ENCODE peak calls at places on chromosomes 2 and 18, in eight cellular contexts. X is T-helper 1 cell; B is caudate nucleus; A is mesenchymal stem cell; Z is activated CD4-positive, alpha-beta T cell treated with anti-CD3 and anti-CD28 coated beads, Interleukin-2, amount 50 U/mL, for 1 hour; M is body of pancreas; Y is WTC11; U is GM18507. S is an unnamed sample.

GRCh38 chr2:233061007-233061590 is 957 bp downstream of the INPP5D start:
- DNase-seq in X (no peak), B (no peak), A (no peak), Z (no peak), M (no peak), Y (no peak), U (no peak), S (no peak)

GRCh38 chr2:68766378-68766845 is 31.8 kb downstream of the ARHGAP25 start:
- DNase-seq in X (peak), B (no peak), A (peak), Z (peak), M (peak), Y (no peak), U (no peak), S (no peak)

GRCh38 chr2:8571792-8572499 is 109.9 kb upstream of the ID2 start:
- DNase-seq in X (no peak), B (no peak), A (no peak), Z (no peak), M (no peak), Y (no peak), U (no peak), S (no peak)

GRCh38 chr2:60405266-60405665 is 148.2 kb downstream of the BCL11A start:
- DNase-seq in X (no peak), B (no peak), A (no peak), Z (no peak), M (no peak), Y (no peak), U (no peak), S (no peak)

GRCh38 chr2:65390134-65390533 is 42.3 kb downstream of the SPRED2 start:
- DNase-seq in X (no peak), B (no peak), A (no peak), Z (no peak), M (no peak), Y (no peak), U (peak), S (no peak)

GRCh38 chr2:226798422-226799210 is 1.0 kb downstream of the IRS1 start:
- DNase-seq in X (no peak), B (no peak), A (peak), Z (peak), M (peak), Y (peak), U (no peak), S (peak)

GRCh38 chr2:79275863-79276262 is 116.3 kb upstream of the REG3A start:
- DNase-seq in X (no peak), B (no peak), A (no peak), Z (no peak), M (no peak), Y (no peak), U (no peak), S (no peak)

GRCh38 chr2:118386636-118387302 is 298.5 kb downstream of the INSIG2 start:
- DNase-seq in X (no peak), B (no peak), A (no peak), Z (no peak), M (no peak), Y (no peak), U (no peak), S (no peak)

GRCh38 chr2:127675335-127676261 is at the start of gene LIMS2:
- DNase-seq in X (no peak), B (no peak), A (peak), Z (no peak), M (peak), Y (peak), U (no peak), S (peak)

GRCh38 chr2:203583084-203583695 is 48.1 kb upstream of the RAPH1 start:
- DNase-seq in X (no peak), B (no peak), A (no peak), Z (no peak), M (no peak), Y (no peak), U (no peak), S (no peak)

GRCh38 chr18:53947092-53947640 is 277.3 kb downstream of the MBD2 start:
- DNase-seq in X (no peak), B (no peak), A (no peak), Z (no peak), M (no peak), Y (no peak), U (no peak), S (no peak)

GRCh38 chr2:203097735-203098134 is 83.1 kb downstream of the NBEAL1 start:
- DNase-seq in X (no peak), B (no peak), A (peak), Z (no peak), M (no peak), Y (no peak), U (no peak), S (no peak)

GRCh38 chr2:237552911-237553310 is 13.5 kb upstream of the PRLH start:
- DNase-seq in X (no peak), B (no peak), A (no peak), Z (no peak), M (no peak), Y (no peak), U (no peak), S (no peak)

GRCh38 chr18:5393779-5394178 is 98.3 kb upstream of the ZBTB14 start:
- DNase-seq in X (no peak), B (no peak), A (no peak), Z (no peak), M (no peak), Y (no peak), U (no peak), S (no peak)

GRCh38 chr2:161580021-161580420 is 44.2 kb upstream of the SLC4A10 start:
- DNase-seq in X (no peak), B (no peak), A (no peak), Z (no peak), M (no peak), Y (no peak), U (no peak), S (no peak)

GRCh38 chr2:1972428-1972827 is 228.1 kb upstream of the PXDN start:
- DNase-seq in X (no peak), B (no peak), A (no peak), Z (no peak), M (peak), Y (no peak), U (no peak), S (no peak)

GRCh38 chr2:223357076-223357475 is 245.1 kb downstream of the SCG2 start:
- DNase-seq in X (no peak), B (no peak), A (no peak), Z (no peak), M (no peak), Y (no peak), U (no peak), S (no peak)

GRCh38 chr18:68406761-68407160 is 308.1 kb downstream of the TMX3 start:
- DNase-seq in X (no peak), B (no peak), A (no peak), Z (no peak), M (no peak), Y (no peak), U (no peak), S (no peak)

GRCh38 chr18:27887287-27887686 is 289.6 kb downstream of the CDH2 start:
- DNase-seq in X (no peak), B (no peak), A (peak), Z (no peak), M (no peak), Y (no peak), U (no peak), S (no peak)

GRCh38 chr18:22210331-22210754 is 41.0 kb downstream of the GATA6 start:
- DNase-seq in X (no peak), B (no peak), A (peak), Z (no peak), M (peak), Y (no peak), U (no peak), S (no peak)

GRCh38 chr18:3246636-3247242 is 862 bp upstream of the MYL12A start:
- DNase-seq in X (no peak), B (peak), A (no peak), Z (no peak), M (peak), Y (no peak), U (no peak), S (no peak)

GRCh38 chr2:12050381-12050780 is 303.9 kb downstream of the LPIN1 start:
- DNase-seq in X (no peak), B (no peak), A (peak), Z (no peak), M (peak), Y (no peak), U (no peak), S (no peak)

GRCh38 chr2:232927793-232928563 is 57.9 kb downstream of the SNORC start:
- DNase-seq in X (peak), B (no peak), A (no peak), Z (no peak), M (no peak), Y (peak), U (no peak), S (peak)

GRCh38 chr2:173940208-173941020 is 24.8 kb downstream of the SP3 start:
- DNase-seq in X (no peak), B (no peak), A (no peak), Z (no peak), M (no peak), Y (no peak), U (no peak), S (no peak)

GRCh38 chr18:58186258-58186948 is 142.4 kb downstream of the NEDD4L start:
- DNase-seq in X (no peak), B (no peak), A (peak), Z (no peak), M (peak), Y (no peak), U (no peak), S (no peak)

GRCh38 chr2:26975656-26976055 is 5.2 kb downstream of the MAPRE3 start:
- DNase-seq in X (no peak), B (no peak), A (no peak), Z (no peak), M (no peak), Y (no peak), U (no peak), S (no peak)

GRCh38 chr2:156670104-156670503 is 233.9 kb downstream of the GPD2 start:
- DNase-seq in X (no peak), B (no peak), A (no peak), Z (no peak), M (no peak), Y (no peak), U (no peak), S (no peak)

GRCh38 chr2:142291964-142292363 is 161.1 kb upstream of the LRP1B start:
- DNase-seq in X (no peak), B (no peak), A (no peak), Z (no peak), M (no peak), Y (no peak), U (no peak), S (no peak)

GRCh38 chr2:40416486-40416885 is 35.4 kb downstream of the SLC8A1 start:
- DNase-seq in X (no peak), B (no peak), A (no peak), Z (no peak), M (no peak), Y (no peak), U (no peak), S (no peak)

GRCh38 chr2:110669079-110669478 is 8.8 kb downstream of the BUB1 start:
- DNase-seq in X (no peak), B (no peak), A (no peak), Z (no peak), M (no peak), Y (no peak), U (no peak), S (no peak)

GRCh38 chr2:140033638-140034037 is 1253.4 kb upstream of the NXPH2 start:
- DNase-seq in X (no peak), B (no peak), A (no peak), Z (no peak), M (no peak), Y (no peak), U (no peak), S (no peak)

GRCh38 chr2:98932778-98933343 is 3.2 kb downstream of the CRACDL start:
- DNase-seq in X (no peak), B (no peak), A (no peak), Z (no peak), M (no peak), Y (no peak), U (no peak), S (no peak)

GRCh38 chr2:99851811-99852210 is 290.6 kb downstream of the AFF3 start:
- DNase-seq in X (no peak), B (no peak), A (no peak), Z (no peak), M (no peak), Y (no peak), U (no peak), S (no peak)